ENCODE peak calls at places on chromosomes 6 and 20, in nine cellular contexts. S is WTC11, T is foreskin fibroblast, J is sigmoid colon, V is retinal pigment epithelial cell, D is lower leg skin, L is colonic mucosa, B is bronchial epithelial cell, P is endodermal cell. U is an unnamed sample.

GRCh38 chr20:17995967-17996819 is 27.4 kb downstream of the MGME1 start:
- DNase-seq in S (no peak), J (no peak), V (no peak), L (peak; percentile 60), D (no peak), T (peak; percentile 87), P (peak; percentile 69), B (peak; percentile 57), U (peak; percentile 75)

GRCh38 chr6:136780972-136781371 is 11.3 kb downstream of the MAP3K5 start:
- DNase-seq in L (no peak), D (no peak), B (no peak), S (no peak), T (no peak), P (no peak), J (no peak), V (no peak), U (no peak)

GRCh38 chr6:151512481-151512880 is 18.7 kb downstream of the CCDC170 start:
- DNase-seq in S (no peak), B (no peak), D (no peak), P (no peak), T (no peak), J (no peak), V (no peak), L (no peak), U (no peak)

GRCh38 chr6:166515072-166515810 is 71.2 kb downstream of the RAMACL start:
- DNase-seq in D (peak; percentile 85), B (peak; percentile 85), J (no peak), S (no peak), P (peak; percentile 70), L (no peak), V (no peak), T (peak; percentile 96), U (peak; percentile 83)

GRCh38 chr6:19714415-19715165 is 122.6 kb upstream of the ID4 start:
- DNase-seq in L (no peak), D (no peak), B (no peak), V (no peak), T (no peak), S (no peak), P (peak; percentile 74), J (no peak), U (no peak)

GRCh38 chr6:159093608-159094443 is 49.0 kb upstream of the TAGAP start:
- DNase-seq in L (peak; percentile 15), D (no peak), S (no peak), V (no peak), B (no peak), J (no peak), T (no peak), P (peak; percentile 28), U (no peak)

GRCh38 chr20:8454137-8454712 is 322.2 kb downstream of the PLCB1 start:
- DNase-seq in L (no peak), B (peak; percentile 39), D (no peak), J (no peak), T (peak; percentile 95), P (peak; percentile 69), S (no peak), V (no peak), U (peak; percentile 85)

GRCh38 chr20:46246527-46246926 is 61.8 kb downstream of the CDH22 start:
- DNase-seq in B (no peak), J (no peak), S (no peak), V (no peak), D (no peak), T (no peak), P (no peak), L (no peak), U (no peak)

GRCh38 chr6:170147832-170148708 is 142.8 kb downstream of the DLL1 start:
- DNase-seq in P (peak; percentile 82), D (no peak), L (no peak), T (no peak), V (no peak), J (peak; percentile 56), S (peak; percentile 41), B (no peak), U (no peak)

GRCh38 chr6:3549314-3549940 is 92.6 kb upstream of the SLC22A23 start:
- DNase-seq in B (peak; percentile 93), P (no peak), S (no peak), V (no peak), T (peak; percentile 20), L (no peak), J (no peak), D (no peak), U (peak; percentile 32)

GRCh38 chr6:26555505-26556262 is 17.5 kb downstream of the HMGN4 start:
- DNase-seq in P (peak; percentile 75), D (no peak), B (no peak), S (no peak), L (no peak), T (no peak), V (no peak), J (no peak), U (no peak)

GRCh38 chr6:158031445-158032353 is 50.0 kb downstream of the SYNJ2 start:
- DNase-seq in T (peak; percentile 96), V (no peak), S (no peak), J (peak; percentile 74), D (peak; percentile 94), P (peak; percentile 50), L (no peak), B (no peak), U (no peak)

GRCh38 chr6:63640062-63640461 is 4.5 kb downstream of the PHF3 start:
- DNase-seq in S (no peak), V (no peak), L (no peak), T (peak; percentile 83), J (no peak), D (no peak), B (peak; percentile 85), P (no peak), U (peak; percentile 58)

GRCh38 chr6:6968731-6969552 is 138.8 kb upstream of the RREB1 start:
- DNase-seq in J (no peak), B (no peak), D (no peak), S (no peak), T (no peak), P (no peak), L (peak; percentile 41), V (no peak), U (no peak)

GRCh38 chr20:58473818-58474425 is 41.3 kb downstream of the APCDD1L start:
- DNase-seq in V (no peak), P (peak; percentile 17), J (no peak), D (peak; percentile 64), S (no peak), L (no peak), T (no peak), B (no peak), U (no peak)

DNA sequence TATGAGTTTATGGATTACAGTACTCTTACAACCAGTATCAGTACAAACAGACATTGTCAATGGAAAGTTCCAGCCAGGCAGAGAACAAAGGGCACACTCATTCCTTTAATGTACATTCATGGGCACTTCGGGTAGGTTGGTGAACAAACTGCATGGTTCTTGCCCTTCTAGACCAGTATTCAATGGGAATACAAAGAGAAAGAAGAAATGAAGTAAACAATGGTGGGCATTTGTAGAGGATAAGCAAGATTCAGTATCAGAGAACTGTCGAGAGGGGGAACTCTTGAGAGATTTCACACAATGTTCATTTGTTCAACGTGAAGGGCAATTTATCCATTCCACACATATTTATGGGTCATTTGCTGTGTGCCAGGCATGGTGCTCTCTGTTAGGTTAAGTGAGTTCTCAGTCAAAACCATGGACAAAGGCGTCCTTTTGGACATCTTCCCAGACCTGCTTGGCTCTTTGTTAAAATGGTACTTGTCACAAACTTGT is 714.8 kb downstream of the DHX35 start:
- DNase-seq in T (peak; percentile 15), B (peak; percentile 42), P (no peak), J (no peak), L (peak; percentile 20), D (no peak), V (no peak), S (no peak), U (peak; percentile 47)
- TF ChIP-seq CTCF in T (no peak), B (peak; percentile 51), P (peak; percentile 69), J (peak; percentile 11), L (peak; percentile 18), D (no peak), V (peak; percentile 35), S (no peak), U (peak; percentile 50)

DNA sequence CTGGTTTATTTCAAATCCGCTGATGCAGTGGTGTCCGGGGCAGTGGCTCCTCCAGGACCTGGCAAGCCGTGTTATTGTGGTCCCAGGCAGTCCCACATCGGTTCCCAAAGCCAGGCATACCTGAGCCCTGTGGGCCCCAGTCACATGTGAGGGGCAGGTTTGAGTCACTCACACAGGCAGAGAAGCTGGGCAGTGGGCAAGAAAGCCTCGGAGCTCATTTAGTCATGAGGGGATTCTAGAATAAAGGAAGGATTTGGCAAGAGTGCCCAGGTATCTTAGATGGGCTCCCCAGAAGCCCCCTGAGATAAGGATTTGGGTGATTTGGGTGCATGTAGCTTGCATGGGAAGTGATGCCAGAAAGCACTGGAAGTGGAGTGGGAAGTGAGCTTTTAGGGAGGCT is 37.3 kb downstream of the SYNDIG1 start:
- DNase-seq in J (no peak), T (no peak), S (no peak), D (peak; percentile 61), P (no peak), L (no peak), V (no peak), B (no peak), U (no peak)
- TF ChIP-seq CTCF in J (no peak), T (no peak), S (no peak), D (no peak), P (no peak), L (no peak), V (no peak), B (no peak), U (no peak)

GRCh38 chr20:36703530-36703929 is 42.4 kb downstream of the NDRG3 start:
- DNase-seq in D (no peak), T (no peak), P (no peak), J (no peak), B (no peak), S (no peak), L (no peak), V (no peak), U (no peak)

DNA sequence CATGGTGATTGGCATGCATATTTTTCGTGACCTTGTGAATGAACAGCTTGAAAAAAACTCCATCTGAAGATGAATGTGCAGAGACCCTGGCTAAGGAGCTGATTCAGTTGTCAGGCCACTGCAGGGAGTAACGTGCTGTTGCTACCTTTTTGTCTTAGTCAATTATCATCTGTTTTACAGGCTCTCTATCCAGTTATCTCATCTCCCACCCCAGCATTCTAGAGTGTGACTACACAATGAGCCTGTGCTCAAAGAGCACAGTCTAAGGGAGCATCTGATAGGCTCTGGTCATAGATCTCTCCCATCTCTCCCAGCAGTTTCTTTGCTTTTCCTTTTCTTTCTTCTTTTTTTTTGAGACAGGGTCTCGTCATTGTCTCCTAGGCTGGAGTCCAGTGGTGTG is 45.5 kb downstream of the NDRG3 start:
- DNase-seq in S (no peak), D (no peak), V (no peak), J (no peak), P (peak; percentile 45), L (no peak), B (no peak), T (no peak), U (no peak)
- TF ChIP-seq CTCF in S (no peak), D (no peak), V (no peak), J (no peak), P (no peak), L (no peak), B (no peak), T (no peak), U (no peak)

DNA sequence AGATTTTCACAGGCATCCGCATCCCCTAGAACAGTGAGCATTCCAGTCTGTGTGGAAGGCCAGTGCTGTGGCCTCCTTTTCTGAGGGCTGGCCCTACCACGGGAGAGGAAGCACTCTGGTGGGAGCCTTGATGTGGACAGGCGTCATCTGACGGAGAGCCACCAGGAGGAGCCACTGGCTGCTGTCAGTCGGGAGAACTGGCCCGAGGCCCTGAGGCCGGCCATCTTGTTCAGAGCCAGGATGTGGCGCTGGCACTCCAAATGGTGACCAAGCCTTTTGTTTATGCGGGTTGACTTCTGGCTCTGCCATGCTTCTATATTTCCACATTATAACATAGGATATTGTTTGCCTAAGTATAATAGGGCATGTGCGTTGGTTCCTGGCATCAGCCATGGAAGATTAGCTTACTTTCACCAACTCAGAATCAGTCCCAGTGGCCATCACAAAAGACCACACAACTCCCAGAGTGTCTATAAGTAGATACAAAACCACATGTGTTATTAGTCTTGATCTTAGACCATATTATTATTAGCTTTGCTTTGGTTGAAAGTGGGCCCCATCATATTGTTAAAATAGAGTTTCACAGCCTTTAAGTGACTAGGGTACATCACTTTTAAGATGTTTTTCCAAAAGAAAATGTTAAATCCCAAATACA is 273.9 kb upstream of the TAB2 start:
- DNase-seq in J (no peak), S (peak; percentile 73), V (no peak), D (no peak), T (peak; percentile 45), L (no peak), B (no peak), P (peak; percentile 88), U (peak; percentile 16)
- TF ChIP-seq CTCF in J (no peak), S (peak; percentile 53), V (peak; percentile 48), D (no peak), T (peak; percentile 30), L (no peak), B (peak; percentile 29), P (peak; percentile 66), U (peak; percentile 24)